ENCODE peak calls at places on chromosome 17, in ten cellular contexts. One of them, this sample, is unnamed.

GRCh38 chr17:77445908-77446535 is 305.3 kb downstream of the SEC14L1 start:
- DNase-seq in breast epithelium: no peak
- DNase-seq in colonic mucosa: peak
- DNase-seq in body of pancreas: peak
- DNase-seq in GM23248: no peak
- DNase-seq in AG04450: no peak
- DNase-seq in thoracic aorta: no peak
- DNase-seq in GM23338: no peak
- DNase-seq in mammary epithelial cell: no peak
- DNase-seq in left ventricle myocardium inferior: no peak
- DNase-seq in this sample: no peak

GRCh38 chr17:2064511-2064910 is 9.6 kb downstream of the HIC1 start:
- DNase-seq in AG04450: no peak
- DNase-seq in thoracic aorta: no peak
- DNase-seq in body of pancreas: no peak
- DNase-seq in mammary epithelial cell: no peak
- DNase-seq in left ventricle myocardium inferior: no peak
- DNase-seq in GM23248: no peak
- DNase-seq in breast epithelium: no peak
- DNase-seq in colonic mucosa: no peak
- DNase-seq in GM23338: no peak
- DNase-seq in this sample: no peak

GRCh38 chr17:28726396-28726911 is 421 bp upstream of the TLCD1 start:
- DNase-seq in left ventricle myocardium inferior: no peak
- DNase-seq in colonic mucosa: peak
- DNase-seq in body of pancreas: peak
- DNase-seq in mammary epithelial cell: peak
- DNase-seq in GM23338: peak
- DNase-seq in GM23248: peak
- DNase-seq in breast epithelium: no peak
- DNase-seq in thoracic aorta: no peak
- DNase-seq in AG04450: no peak
- DNase-seq in this sample: peak

GRCh38 chr17:29039764-29040598 is 3.0 kb upstream of the PIPOX start:
- DNase-seq in mammary epithelial cell: peak
- DNase-seq in body of pancreas: no peak
- DNase-seq in AG04450: peak
- DNase-seq in GM23248: peak
- DNase-seq in breast epithelium: no peak
- DNase-seq in left ventricle myocardium inferior: no peak
- DNase-seq in thoracic aorta: no peak
- DNase-seq in colonic mucosa: no peak
- DNase-seq in GM23338: no peak
- DNase-seq in this sample: no peak

GRCh38 chr17:81516439-81516838 is 3.8 kb upstream of the ACTG1 start:
- DNase-seq in left ventricle myocardium inferior: no peak
- DNase-seq in AG04450: no peak
- DNase-seq in colonic mucosa: no peak
- DNase-seq in breast epithelium: no peak
- DNase-seq in GM23248: no peak
- DNase-seq in thoracic aorta: no peak
- DNase-seq in mammary epithelial cell: no peak
- DNase-seq in GM23338: no peak
- DNase-seq in body of pancreas: no peak
- DNase-seq in this sample: no peak

GRCh38 chr17:13134106-13134505 is 116.3 kb upstream of the ELAC2 start:
- DNase-seq in left ventricle myocardium inferior: no peak
- DNase-seq in GM23248: peak
- DNase-seq in body of pancreas: no peak
- DNase-seq in thoracic aorta: no peak
- DNase-seq in GM23338: no peak
- DNase-seq in AG04450: no peak
- DNase-seq in breast epithelium: no peak
- DNase-seq in mammary epithelial cell: no peak
- DNase-seq in colonic mucosa: no peak
- DNase-seq in this sample: no peak

GRCh38 chr17:14289162-14289561 is 11.7 kb upstream of the HS3ST3B1 start:
- DNase-seq in GM23338: no peak
- DNase-seq in GM23248: no peak
- DNase-seq in left ventricle myocardium inferior: no peak
- DNase-seq in AG04450: no peak
- DNase-seq in breast epithelium: no peak
- DNase-seq in thoracic aorta: no peak
- DNase-seq in mammary epithelial cell: no peak
- DNase-seq in body of pancreas: no peak
- DNase-seq in colonic mucosa: no peak
- DNase-seq in this sample: no peak

GRCh38 chr17:58411408-58411894 is 5.9 kb downstream of the RNF43 start:
- DNase-seq in left ventricle myocardium inferior: no peak
- DNase-seq in GM23248: peak
- DNase-seq in thoracic aorta: no peak
- DNase-seq in breast epithelium: no peak
- DNase-seq in colonic mucosa: no peak
- DNase-seq in mammary epithelial cell: peak
- DNase-seq in AG04450: no peak
- DNase-seq in GM23338: no peak
- DNase-seq in body of pancreas: no peak
- DNase-seq in this sample: no peak

GRCh38 chr17:62749926-62750325 is 58.2 kb downstream of the MARCHF10 start:
- DNase-seq in thoracic aorta: no peak
- DNase-seq in body of pancreas: no peak
- DNase-seq in GM23338: peak
- DNase-seq in GM23248: no peak
- DNase-seq in AG04450: no peak
- DNase-seq in colonic mucosa: no peak
- DNase-seq in left ventricle myocardium inferior: no peak
- DNase-seq in breast epithelium: no peak
- DNase-seq in mammary epithelial cell: no peak
- DNase-seq in this sample: no peak

GRCh38 chr17:62746941-62747340 is 61.2 kb downstream of the MARCHF10 start:
- DNase-seq in left ventricle myocardium inferior: no peak
- DNase-seq in GM23338: no peak
- DNase-seq in GM23248: peak
- DNase-seq in body of pancreas: no peak
- DNase-seq in colonic mucosa: no peak
- DNase-seq in thoracic aorta: no peak
- DNase-seq in breast epithelium: no peak
- DNase-seq in AG04450: no peak
- DNase-seq in mammary epithelial cell: no peak
- DNase-seq in this sample: no peak

GRCh38 chr17:62753562-62753961 is 54.6 kb downstream of the MARCHF10 start:
- DNase-seq in thoracic aorta: no peak
- DNase-seq in left ventricle myocardium inferior: no peak
- DNase-seq in GM23338: no peak
- DNase-seq in mammary epithelial cell: no peak
- DNase-seq in GM23248: no peak
- DNase-seq in colonic mucosa: no peak
- DNase-seq in breast epithelium: no peak
- DNase-seq in body of pancreas: no peak
- DNase-seq in AG04450: no peak
- DNase-seq in this sample: no peak

GRCh38 chr17:62751350-62751691 is 56.8 kb downstream of the MARCHF10 start:
- DNase-seq in breast epithelium: no peak
- DNase-seq in left ventricle myocardium inferior: no peak
- DNase-seq in colonic mucosa: no peak
- DNase-seq in mammary epithelial cell: no peak
- DNase-seq in AG04450: no peak
- DNase-seq in GM23248: no peak
- DNase-seq in GM23338: no peak
- DNase-seq in body of pancreas: no peak
- DNase-seq in thoracic aorta: no peak
- DNase-seq in this sample: no peak

GRCh38 chr17:62750502-62751349 is 57.4 kb downstream of the MARCHF10 start:
- DNase-seq in GM23248: no peak
- DNase-seq in AG04450: no peak
- DNase-seq in body of pancreas: peak
- DNase-seq in mammary epithelial cell: no peak
- DNase-seq in thoracic aorta: no peak
- DNase-seq in breast epithelium: no peak
- DNase-seq in colonic mucosa: no peak
- DNase-seq in GM23338: peak
- DNase-seq in left ventricle myocardium inferior: no peak
- DNase-seq in this sample: no peak
- H3K27ac ChIP-seq in GM23248: no peak
- H3K27ac ChIP-seq in AG04450: no peak
- H3K27ac ChIP-seq in body of pancreas: no peak
- H3K27ac ChIP-seq in mammary epithelial cell: no peak
- H3K27ac ChIP-seq in thoracic aorta: no peak
- H3K27ac ChIP-seq in breast epithelium: no peak
- H3K27ac ChIP-seq in colonic mucosa: no peak
- H3K27ac ChIP-seq in GM23338: no peak
- H3K27ac ChIP-seq in left ventricle myocardium inferior: no peak
- H3K27ac ChIP-seq in this sample: no peak

DNA sequence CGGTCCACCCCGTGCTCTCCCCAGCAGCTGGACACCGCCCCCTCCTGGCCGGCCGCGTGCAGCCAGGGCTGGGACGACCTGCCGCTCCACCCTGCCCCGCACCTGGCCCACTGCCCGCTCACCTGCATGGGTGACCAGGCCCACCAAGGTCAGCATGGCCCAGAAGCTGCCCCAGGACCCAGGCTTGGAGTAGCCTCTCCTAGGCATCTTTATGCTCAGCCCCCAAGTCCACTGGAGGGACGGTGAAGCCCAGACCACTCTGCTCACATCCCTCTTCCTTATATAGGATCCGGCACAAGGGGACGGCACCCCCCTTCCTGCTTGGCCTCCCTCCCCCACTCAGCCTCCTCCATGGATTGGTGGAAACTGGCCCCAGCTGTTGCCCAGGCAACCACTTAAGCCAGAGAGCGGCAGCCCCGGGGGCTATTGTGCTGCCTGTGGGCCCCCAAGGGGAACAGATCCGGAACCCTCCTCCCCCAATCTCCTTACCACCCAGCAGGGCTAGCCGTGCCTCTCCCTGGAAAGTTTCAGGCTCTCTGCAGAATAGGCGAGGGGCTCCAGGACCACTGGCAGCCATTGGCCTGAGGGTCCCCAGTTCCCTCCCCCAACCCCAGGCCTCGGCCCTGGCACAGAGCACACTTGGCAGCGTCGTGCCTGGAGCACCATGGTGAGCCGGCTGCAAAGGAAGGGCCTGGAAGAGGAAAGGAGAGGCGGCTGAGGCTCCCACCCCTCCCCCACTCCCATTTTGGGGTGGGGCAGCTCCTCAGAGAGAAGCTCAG is at the start of gene BTBD17:
- DNase-seq in thoracic aorta: no peak
- DNase-seq in left ventricle myocardium inferior: peak
- DNase-seq in GM23248: peak
- DNase-seq in mammary epithelial cell: peak
- DNase-seq in GM23338: peak
- DNase-seq in AG04450: no peak
- DNase-seq in breast epithelium: no peak
- DNase-seq in body of pancreas: peak
- DNase-seq in colonic mucosa: peak
- DNase-seq in this sample: peak
- H3K27ac ChIP-seq in thoracic aorta: no peak
- H3K27ac ChIP-seq in left ventricle myocardium inferior: no peak
- H3K27ac ChIP-seq in GM23248: no peak
- H3K27ac ChIP-seq in mammary epithelial cell: no peak
- H3K27ac ChIP-seq in GM23338: no peak
- H3K27ac ChIP-seq in AG04450: no peak
- H3K27ac ChIP-seq in breast epithelium: no peak
- H3K27ac ChIP-seq in body of pancreas: no peak
- H3K27ac ChIP-seq in colonic mucosa: no peak
- H3K27ac ChIP-seq in this sample: peak

GRCh38 chr17:795721-796120 is 13.6 kb downstream of the MRM3 start:
- DNase-seq in colonic mucosa: no peak
- DNase-seq in body of pancreas: no peak
- DNase-seq in AG04450: no peak
- DNase-seq in GM23248: no peak
- DNase-seq in GM23338: no peak
- DNase-seq in breast epithelium: no peak
- DNase-seq in thoracic aorta: no peak
- DNase-seq in mammary epithelial cell: no peak
- DNase-seq in left ventricle myocardium inferior: no peak
- DNase-seq in this sample: no peak

GRCh38 chr17:798246-798645 is 16.1 kb downstream of the MRM3 start:
- DNase-seq in left ventricle myocardium inferior: no peak
- DNase-seq in thoracic aorta: no peak
- DNase-seq in body of pancreas: no peak
- DNase-seq in colonic mucosa: no peak
- DNase-seq in AG04450: no peak
- DNase-seq in GM23248: no peak
- DNase-seq in breast epithelium: no peak
- DNase-seq in GM23338: no peak
- DNase-seq in mammary epithelial cell: no peak
- DNase-seq in this sample: no peak

GRCh38 chr17:796609-797008 is 14.5 kb downstream of the MRM3 start:
- DNase-seq in GM23248: no peak
- DNase-seq in GM23338: no peak
- DNase-seq in AG04450: no peak
- DNase-seq in body of pancreas: no peak
- DNase-seq in mammary epithelial cell: no peak
- DNase-seq in thoracic aorta: no peak
- DNase-seq in colonic mucosa: no peak
- DNase-seq in breast epithelium: no peak
- DNase-seq in left ventricle myocardium inferior: no peak
- DNase-seq in this sample: no peak

GRCh38 chr17:795276-795675 is 13.1 kb downstream of the MRM3 start:
- DNase-seq in AG04450: no peak
- DNase-seq in mammary epithelial cell: no peak
- DNase-seq in body of pancreas: no peak
- DNase-seq in left ventricle myocardium inferior: no peak
- DNase-seq in colonic mucosa: no peak
- DNase-seq in GM23248: no peak
- DNase-seq in thoracic aorta: no peak
- DNase-seq in breast epithelium: no peak
- DNase-seq in GM23338: no peak
- DNase-seq in this sample: no peak

GRCh38 chr17:797236-797635 is 15.1 kb downstream of the MRM3 start:
- DNase-seq in GM23248: no peak
- DNase-seq in thoracic aorta: no peak
- DNase-seq in mammary epithelial cell: no peak
- DNase-seq in GM23338: no peak
- DNase-seq in body of pancreas: no peak
- DNase-seq in breast epithelium: no peak
- DNase-seq in left ventricle myocardium inferior: no peak
- DNase-seq in AG04450: no peak
- DNase-seq in colonic mucosa: no peak
- DNase-seq in this sample: no peak
- H3K27ac ChIP-seq in GM23248: no peak
- H3K27ac ChIP-seq in thoracic aorta: no peak
- H3K27ac ChIP-seq in mammary epithelial cell: no peak
- H3K27ac ChIP-seq in GM23338: no peak
- H3K27ac ChIP-seq in body of pancreas: no peak
- H3K27ac ChIP-seq in breast epithelium: peak
- H3K27ac ChIP-seq in left ventricle myocardium inferior: no peak
- H3K27ac ChIP-seq in AG04450: no peak
- H3K27ac ChIP-seq in colonic mucosa: no peak
- H3K27ac ChIP-seq in this sample: no peak

DNA sequence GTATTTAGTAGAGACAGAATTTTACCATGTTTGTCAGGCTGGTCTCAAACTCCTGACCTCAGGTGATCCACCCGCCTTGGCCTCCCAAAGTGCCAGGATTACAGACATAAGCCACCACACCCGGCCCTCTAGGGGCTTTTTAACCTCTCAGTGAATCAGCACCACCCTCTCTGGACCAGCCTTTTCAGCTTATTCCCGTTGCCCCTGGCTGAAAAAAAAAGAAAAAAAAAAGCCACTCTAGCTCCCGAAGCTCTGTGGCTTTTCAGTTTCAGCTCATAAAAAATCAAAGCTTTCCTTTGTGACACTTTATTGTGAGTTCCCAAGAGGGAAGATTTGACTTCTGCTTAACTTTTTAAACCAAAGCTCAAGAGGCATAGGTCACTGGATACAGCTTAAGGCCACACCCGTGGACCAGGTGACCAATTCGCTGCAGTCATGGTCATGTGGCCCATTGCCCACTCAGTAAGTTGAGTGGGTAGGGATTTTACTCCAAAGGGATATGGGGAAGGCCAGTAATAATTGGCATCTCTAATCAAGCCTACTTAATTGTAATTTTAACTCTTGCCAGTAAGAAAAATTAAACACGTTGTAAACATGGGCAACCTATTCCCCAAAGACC is 46.6 kb upstream of the MED13 start:
- DNase-seq in mammary epithelial cell: no peak
- DNase-seq in breast epithelium: no peak
- DNase-seq in AG04450: no peak
- DNase-seq in GM23248: peak
- DNase-seq in thoracic aorta: no peak
- DNase-seq in left ventricle myocardium inferior: no peak
- DNase-seq in colonic mucosa: peak
- DNase-seq in body of pancreas: no peak
- DNase-seq in GM23338: peak
- DNase-seq in this sample: no peak
- H3K27ac ChIP-seq in mammary epithelial cell: no peak
- H3K27ac ChIP-seq in breast epithelium: no peak
- H3K27ac ChIP-seq in AG04450: no peak
- H3K27ac ChIP-seq in GM23248: no peak
- H3K27ac ChIP-seq in thoracic aorta: no peak
- H3K27ac ChIP-seq in left ventricle myocardium inferior: no peak
- H3K27ac ChIP-seq in colonic mucosa: peak
- H3K27ac ChIP-seq in body of pancreas: no peak
- H3K27ac ChIP-seq in GM23338: no peak
- H3K27ac ChIP-seq in this sample: no peak

This sample was measured in substantia nigra.